ENCODE peak calls at places on chromosomes 5 and 9, in six cellular contexts. One of them, this sample, is unnamed.

GRCh38 chr9:21591221-21592062 is 109.3 kb upstream of the IFNE start:
- DNase-seq in GM12892: no peak
- DNase-seq in adrenal gland: peak
- DNase-seq in tibial nerve: peak
- DNase-seq in body of pancreas: peak
- DNase-seq in sigmoid colon: peak
- DNase-seq in this sample: no peak

GRCh38 chr9:111362526-111362925 is 32.5 kb upstream of the OR2K2 start:
- DNase-seq in GM12892: no peak
- DNase-seq in sigmoid colon: no peak
- DNase-seq in adrenal gland: no peak
- DNase-seq in tibial nerve: no peak
- DNase-seq in body of pancreas: no peak
- DNase-seq in this sample: no peak

GRCh38 chr5:66436721-66437120 is 159.5 kb upstream of the MAST4 start:
- DNase-seq in sigmoid colon: no peak
- DNase-seq in adrenal gland: no peak
- DNase-seq in GM12892: no peak
- DNase-seq in tibial nerve: no peak
- DNase-seq in body of pancreas: no peak
- DNase-seq in this sample: no peak

GRCh38 chr5:108295588-108296368 is 86.1 kb downstream of the FBXL17 start:
- DNase-seq in sigmoid colon: no peak
- DNase-seq in tibial nerve: no peak
- DNase-seq in body of pancreas: no peak
- DNase-seq in adrenal gland: no peak
- DNase-seq in GM12892: no peak
- DNase-seq in this sample: no peak

GRCh38 chr5:81232449-81233079 is 558 bp upstream of the CKMT2 start:
- DNase-seq in body of pancreas: peak
- DNase-seq in adrenal gland: peak
- DNase-seq in GM12892: no peak
- DNase-seq in tibial nerve: no peak
- DNase-seq in sigmoid colon: peak
- DNase-seq in this sample: no peak

GRCh38 chr9:14768561-14769234 is 46.2 kb upstream of the CER1 start:
- DNase-seq in body of pancreas: peak
- DNase-seq in tibial nerve: no peak
- DNase-seq in sigmoid colon: no peak
- DNase-seq in GM12892: no peak
- DNase-seq in adrenal gland: peak
- DNase-seq in this sample: peak

GRCh38 chr9:84772511-84772910 is 103.0 kb downstream of the NTRK2 start:
- DNase-seq in sigmoid colon: no peak
- DNase-seq in body of pancreas: no peak
- DNase-seq in tibial nerve: no peak
- DNase-seq in adrenal gland: no peak
- DNase-seq in GM12892: no peak
- DNase-seq in this sample: no peak

GRCh38 chr9:12794024-12794799 is 19.4 kb downstream of the LURAP1L start:
- DNase-seq in GM12892: no peak
- DNase-seq in tibial nerve: no peak
- DNase-seq in adrenal gland: no peak
- DNase-seq in body of pancreas: no peak
- DNase-seq in sigmoid colon: no peak
- DNase-seq in this sample: no peak

GRCh38 chr5:179679014-179679674 is 1.7 kb downstream of the CBY3 start:
- DNase-seq in GM12892: no peak
- DNase-seq in adrenal gland: peak
- DNase-seq in tibial nerve: peak
- DNase-seq in sigmoid colon: peak
- DNase-seq in body of pancreas: peak
- DNase-seq in this sample: peak

GRCh38 chr9:3459076-3459475 is 66.7 kb downstream of the RFX3 start:
- DNase-seq in tibial nerve: no peak
- DNase-seq in GM12892: no peak
- DNase-seq in sigmoid colon: no peak
- DNase-seq in body of pancreas: no peak
- DNase-seq in adrenal gland: no peak
- DNase-seq in this sample: no peak

GRCh38 chr5:151125421-151125820 is 32.2 kb downstream of the ANXA6 start:
- DNase-seq in body of pancreas: no peak
- DNase-seq in adrenal gland: no peak
- DNase-seq in sigmoid colon: no peak
- DNase-seq in tibial nerve: no peak
- DNase-seq in GM12892: no peak
- DNase-seq in this sample: no peak

GRCh38 chr9:91933556-91934352 is 16.3 kb downstream of the ROR2 start:
- DNase-seq in adrenal gland: no peak
- DNase-seq in GM12892: no peak
- DNase-seq in tibial nerve: no peak
- DNase-seq in body of pancreas: no peak
- DNase-seq in sigmoid colon: no peak
- DNase-seq in this sample: no peak

GRCh38 chr5:14281746-14282181 is 138.6 kb downstream of the TRIO start:
- DNase-seq in GM12892: no peak
- DNase-seq in adrenal gland: no peak
- DNase-seq in sigmoid colon: no peak
- DNase-seq in body of pancreas: no peak
- DNase-seq in tibial nerve: no peak
- DNase-seq in this sample: peak

GRCh38 chr5:145752947-145753346 is 82.2 kb downstream of the PRELID2 start:
- DNase-seq in GM12892: no peak
- DNase-seq in body of pancreas: no peak
- DNase-seq in tibial nerve: no peak
- DNase-seq in adrenal gland: no peak
- DNase-seq in sigmoid colon: no peak
- DNase-seq in this sample: no peak

GRCh38 chr5:1444361-1445189 is 665 bp downstream of the SLC6A3 start:
- DNase-seq in GM12892: no peak
- DNase-seq in adrenal gland: no peak
- DNase-seq in body of pancreas: no peak
- DNase-seq in tibial nerve: no peak
- DNase-seq in sigmoid colon: no peak
- DNase-seq in this sample: no peak

GRCh38 chr5:107359916-107360234 is 310.9 kb downstream of the EFNA5 start:
- DNase-seq in sigmoid colon: no peak
- DNase-seq in tibial nerve: no peak
- DNase-seq in adrenal gland: no peak
- DNase-seq in GM12892: no peak
- DNase-seq in body of pancreas: no peak
- DNase-seq in this sample: no peak

GRCh38 chr5:96000308-96000707 is 38.7 kb upstream of the ELL2 start:
- DNase-seq in tibial nerve: no peak
- DNase-seq in body of pancreas: no peak
- DNase-seq in adrenal gland: no peak
- DNase-seq in GM12892: no peak
- DNase-seq in sigmoid colon: no peak
- DNase-seq in this sample: peak

GRCh38 chr9:21974542-21975409 is 19.4 kb downstream of the CDKN2A start:
- DNase-seq in GM12892: no peak
- DNase-seq in tibial nerve: no peak
- DNase-seq in sigmoid colon: no peak
- DNase-seq in body of pancreas: peak
- DNase-seq in adrenal gland: peak
- DNase-seq in this sample: peak

GRCh38 chr5:124706729-124707361 is 39.6 kb downstream of the ZNF608 start:
- DNase-seq in adrenal gland: no peak
- DNase-seq in tibial nerve: no peak
- DNase-seq in body of pancreas: peak
- DNase-seq in GM12892: no peak
- DNase-seq in sigmoid colon: no peak
- DNase-seq in this sample: no peak

GRCh38 chr5:158634713-158635112 is 465.0 kb downstream of the EBF1 start:
- DNase-seq in adrenal gland: no peak
- DNase-seq in tibial nerve: no peak
- DNase-seq in sigmoid colon: peak
- DNase-seq in GM12892: no peak
- DNase-seq in body of pancreas: no peak
- DNase-seq in this sample: no peak

GRCh38 chr9:16100596-16101091 is 547.8 kb downstream of the CCDC171 start:
- DNase-seq in GM12892: no peak
- DNase-seq in sigmoid colon: peak
- DNase-seq in adrenal gland: peak
- DNase-seq in tibial nerve: peak
- DNase-seq in body of pancreas: peak
- DNase-seq in this sample: no peak

GRCh38 chr9:98409637-98410173 is 154.3 kb upstream of the TBC1D2 start:
- DNase-seq in adrenal gland: no peak
- DNase-seq in body of pancreas: no peak
- DNase-seq in GM12892: no peak
- DNase-seq in tibial nerve: no peak
- DNase-seq in sigmoid colon: no peak
- DNase-seq in this sample: no peak

GRCh38 chr5:141637693-141638419 is 1.1 kb downstream of the RELL2 start:
- DNase-seq in body of pancreas: peak
- DNase-seq in sigmoid colon: peak
- DNase-seq in adrenal gland: peak
- DNase-seq in tibial nerve: no peak
- DNase-seq in GM12892: peak
- DNase-seq in this sample: peak

GRCh38 chr5:15105799-15106393 is 234.3 kb upstream of the ANKH start:
- DNase-seq in body of pancreas: peak
- DNase-seq in GM12892: peak
- DNase-seq in adrenal gland: peak
- DNase-seq in sigmoid colon: no peak
- DNase-seq in tibial nerve: peak
- DNase-seq in this sample: peak

GRCh38 chr9:35910613-35911488 is 1.6 kb downstream of the SPAAR start:
- DNase-seq in body of pancreas: peak
- DNase-seq in GM12892: no peak
- DNase-seq in tibial nerve: no peak
- DNase-seq in sigmoid colon: no peak
- DNase-seq in adrenal gland: peak
- DNase-seq in this sample: peak

GRCh38 chr5:81989204-81989603 is 17.4 kb downstream of the ATG10 start:
- DNase-seq in tibial nerve: no peak
- DNase-seq in GM12892: no peak
- DNase-seq in sigmoid colon: no peak
- DNase-seq in body of pancreas: no peak
- DNase-seq in adrenal gland: no peak
- DNase-seq in this sample: no peak

GRCh38 chr5:126503602-126504104 is 80.4 kb downstream of the GRAMD2B start:
- DNase-seq in GM12892: no peak
- DNase-seq in tibial nerve: no peak
- DNase-seq in body of pancreas: no peak
- DNase-seq in sigmoid colon: peak
- DNase-seq in adrenal gland: peak
- DNase-seq in this sample: no peak

GRCh38 chr9:38621434-38622082 is 1.2 kb upstream of the ANKRD18A start:
- DNase-seq in body of pancreas: peak
- DNase-seq in tibial nerve: no peak
- DNase-seq in GM12892: no peak
- DNase-seq in adrenal gland: no peak
- DNase-seq in sigmoid colon: peak
- DNase-seq in this sample: no peak

GRCh38 chr9:38622961-38623360 is 2.6 kb upstream of the ANKRD18A start:
- DNase-seq in body of pancreas: no peak
- DNase-seq in tibial nerve: no peak
- DNase-seq in GM12892: no peak
- DNase-seq in sigmoid colon: no peak
- DNase-seq in adrenal gland: no peak
- DNase-seq in this sample: no peak

GRCh38 chr9:38622083-38622674 is 1.8 kb upstream of the ANKRD18A start:
- DNase-seq in body of pancreas: peak
- DNase-seq in tibial nerve: no peak
- DNase-seq in adrenal gland: peak
- DNase-seq in GM12892: no peak
- DNase-seq in sigmoid colon: no peak
- DNase-seq in this sample: no peak

GRCh38 chr9:38619556-38620447 is 594 bp downstream of the ANKRD18A start:
- DNase-seq in GM12892: no peak
- DNase-seq in tibial nerve: no peak
- DNase-seq in adrenal gland: no peak
- DNase-seq in sigmoid colon: no peak
- DNase-seq in body of pancreas: peak
- DNase-seq in this sample: no peak

GRCh38 chr9:38620483-38621433 is at the start of gene ANKRD18A:
- DNase-seq in tibial nerve: no peak
- DNase-seq in adrenal gland: peak
- DNase-seq in body of pancreas: peak
- DNase-seq in sigmoid colon: peak
- DNase-seq in GM12892: no peak
- DNase-seq in this sample: peak
- TF ChIP-seq POLR2A in tibial nerve: no peak
- TF ChIP-seq POLR2A in adrenal gland: no peak
- TF ChIP-seq POLR2A in body of pancreas: peak
- TF ChIP-seq POLR2A in sigmoid colon: no peak
- TF ChIP-seq POLR2A in GM12892: no peak
- TF ChIP-seq POLR2A in this sample: no peak

DNA sequence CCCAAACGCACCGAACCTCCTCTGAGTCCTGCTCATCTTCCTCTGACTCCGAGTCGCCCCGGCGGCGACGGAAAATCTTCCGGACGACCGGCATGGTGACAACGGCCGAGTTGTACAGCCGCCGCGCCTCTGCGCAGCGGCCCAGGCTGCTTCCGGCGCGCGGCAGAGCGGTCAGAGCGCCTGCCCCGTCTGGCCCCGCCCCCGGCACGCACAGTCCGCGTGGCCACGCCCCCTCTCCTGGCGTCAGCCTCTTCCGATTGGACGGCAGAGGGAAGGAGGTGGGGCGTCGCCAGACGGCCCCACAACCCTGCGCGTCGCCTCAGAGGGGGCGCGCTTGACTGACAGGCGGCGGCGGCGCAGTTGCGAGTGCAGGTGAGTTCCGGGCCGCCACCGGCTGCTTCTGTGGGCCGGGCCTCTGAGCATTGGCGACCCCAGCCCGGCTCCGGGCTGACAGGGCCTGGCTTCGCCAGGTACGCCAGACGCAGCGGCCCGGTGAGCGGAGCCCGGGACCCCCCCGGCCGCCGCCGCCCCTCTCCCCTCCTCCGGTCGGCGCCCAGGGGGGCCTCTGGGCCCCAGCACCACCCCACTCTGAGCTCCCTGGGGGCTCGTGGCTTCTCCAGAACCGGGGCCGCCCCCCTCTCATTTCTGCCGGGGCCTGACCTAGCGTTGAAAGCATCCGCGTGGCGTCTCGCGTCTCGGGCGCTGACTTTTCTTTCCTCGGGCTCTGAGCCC is at the start of the genes C9orf78 and USP20:
- DNase-seq in body of pancreas: peak
- DNase-seq in adrenal gland: peak
- DNase-seq in tibial nerve: peak
- DNase-seq in sigmoid colon: peak
- DNase-seq in GM12892: peak
- DNase-seq in this sample: peak
- TF ChIP-seq POLR2A in body of pancreas: peak
- TF ChIP-seq POLR2A in adrenal gland: peak
- TF ChIP-seq POLR2A in tibial nerve: peak
- TF ChIP-seq POLR2A in sigmoid colon: peak
- TF ChIP-seq POLR2A in GM12892: peak
- TF ChIP-seq POLR2A in this sample: peak

GRCh38 chr5:154754460-154755360 is 467 bp upstream of the LARP1 start:
- DNase-seq in GM12892: peak
- DNase-seq in tibial nerve: peak
- DNase-seq in sigmoid colon: peak
- DNase-seq in body of pancreas: peak
- DNase-seq in adrenal gland: peak
- DNase-seq in this sample: peak
- TF ChIP-seq POLR2A in GM12892: peak
- TF ChIP-seq POLR2A in tibial nerve: peak
- TF ChIP-seq POLR2A in sigmoid colon: peak
- TF ChIP-seq POLR2A in body of pancreas: no peak
- TF ChIP-seq POLR2A in adrenal gland: peak
- TF ChIP-seq POLR2A in this sample: peak

GRCh38 chr9:68779558-68780376 is 74.7 kb downstream of the PIP5K1B start:
- DNase-seq in adrenal gland: peak
- DNase-seq in body of pancreas: peak
- DNase-seq in GM12892: peak
- DNase-seq in tibial nerve: peak
- DNase-seq in sigmoid colon: peak
- DNase-seq in this sample: peak
- TF ChIP-seq POLR2A in adrenal gland: peak
- TF ChIP-seq POLR2A in body of pancreas: peak
- TF ChIP-seq POLR2A in GM12892: peak
- TF ChIP-seq POLR2A in tibial nerve: peak
- TF ChIP-seq POLR2A in sigmoid colon: peak
- TF ChIP-seq POLR2A in this sample: peak